ENCODE peak calls at places on chromosome 6, in nine cellular contexts. One of them, this sample, is unnamed.

GRCh38 chr6:139161169-139161568 is 26.3 kb downstream of the HECA start:
- DNase-seq in ovary: no peak
- DNase-seq in left ventricle myocardium superior: no peak
- DNase-seq in NCI-H1092 treated with DMSO at 0.1 percent for 48 hours: no peak
- DNase-seq in cardiac muscle cell: no peak
- DNase-seq in HTR-8/SVneo: no peak
- DNase-seq in body of pancreas: no peak
- DNase-seq in activated CD8-positive, alpha-beta memory T cell treated with anti-CD3 and anti-CD28 coated beads for 48 hours: no peak
- DNase-seq in GM19239: no peak
- DNase-seq in this sample: peak; percentile 56

GRCh38 chr6:121932071-121933009 is 467.1 kb upstream of the HSF2 start:
- DNase-seq in ovary: no peak
- DNase-seq in left ventricle myocardium superior: peak; percentile 35
- DNase-seq in NCI-H1092 treated with DMSO at 0.1 percent for 48 hours: no peak
- DNase-seq in cardiac muscle cell: peak; percentile 80
- DNase-seq in HTR-8/SVneo: peak; percentile 72
- DNase-seq in body of pancreas: peak; percentile 15
- DNase-seq in activated CD8-positive, alpha-beta memory T cell treated with anti-CD3 and anti-CD28 coated beads for 48 hours: no peak
- DNase-seq in GM19239: no peak
- DNase-seq in this sample: no peak

GRCh38 chr6:82246802-82247633 is 526 bp downstream of the IBTK start:
- DNase-seq in ovary: peak; percentile 46
- DNase-seq in left ventricle myocardium superior: peak; percentile 70
- DNase-seq in NCI-H1092 treated with DMSO at 0.1 percent for 48 hours: peak; percentile 41
- DNase-seq in cardiac muscle cell: peak; percentile 47
- DNase-seq in HTR-8/SVneo: peak; percentile 54
- DNase-seq in body of pancreas: peak; percentile 59
- DNase-seq in activated CD8-positive, alpha-beta memory T cell treated with anti-CD3 and anti-CD28 coated beads for 48 hours: peak; percentile 13
- DNase-seq in GM19239: peak; percentile 17
- DNase-seq in this sample: no peak

GRCh38 chr6:115759051-115759450 is 301.6 kb downstream of the FRK start:
- DNase-seq in ovary: no peak
- DNase-seq in left ventricle myocardium superior: no peak
- DNase-seq in NCI-H1092 treated with DMSO at 0.1 percent for 48 hours: no peak
- DNase-seq in cardiac muscle cell: no peak
- DNase-seq in HTR-8/SVneo: no peak
- DNase-seq in body of pancreas: no peak
- DNase-seq in activated CD8-positive, alpha-beta memory T cell treated with anti-CD3 and anti-CD28 coated beads for 48 hours: no peak
- DNase-seq in GM19239: no peak
- DNase-seq in this sample: no peak

GRCh38 chr6:15254074-15254975 is 8.5 kb downstream of the JARID2 start:
- DNase-seq in ovary: no peak
- DNase-seq in left ventricle myocardium superior: no peak
- DNase-seq in NCI-H1092 treated with DMSO at 0.1 percent for 48 hours: no peak
- DNase-seq in cardiac muscle cell: peak; percentile 48
- DNase-seq in HTR-8/SVneo: peak; percentile 41
- DNase-seq in body of pancreas: no peak
- DNase-seq in activated CD8-positive, alpha-beta memory T cell treated with anti-CD3 and anti-CD28 coated beads for 48 hours: no peak
- DNase-seq in GM19239: no peak
- DNase-seq in this sample: no peak

GRCh38 chr6:16440656-16441212 is 202.3 kb downstream of the GMPR start:
- DNase-seq in ovary: no peak
- DNase-seq in left ventricle myocardium superior: no peak
- DNase-seq in NCI-H1092 treated with DMSO at 0.1 percent for 48 hours: no peak
- DNase-seq in cardiac muscle cell: no peak
- DNase-seq in HTR-8/SVneo: no peak
- DNase-seq in body of pancreas: no peak
- DNase-seq in activated CD8-positive, alpha-beta memory T cell treated with anti-CD3 and anti-CD28 coated beads for 48 hours: no peak
- DNase-seq in GM19239: no peak
- DNase-seq in this sample: no peak

GRCh38 chr6:121055572-121056163 is 278.6 kb downstream of the TBC1D32 start:
- DNase-seq in ovary: no peak
- DNase-seq in left ventricle myocardium superior: no peak
- DNase-seq in NCI-H1092 treated with DMSO at 0.1 percent for 48 hours: peak; percentile 22
- DNase-seq in cardiac muscle cell: peak; percentile 67
- DNase-seq in HTR-8/SVneo: peak; percentile 35
- DNase-seq in body of pancreas: no peak
- DNase-seq in activated CD8-positive, alpha-beta memory T cell treated with anti-CD3 and anti-CD28 coated beads for 48 hours: no peak
- DNase-seq in GM19239: no peak
- DNase-seq in this sample: no peak

GRCh38 chr6:10485406-10485805 is 35.7 kb upstream of the GCNT2 start:
- DNase-seq in ovary: no peak
- DNase-seq in left ventricle myocardium superior: no peak
- DNase-seq in NCI-H1092 treated with DMSO at 0.1 percent for 48 hours: no peak
- DNase-seq in cardiac muscle cell: no peak
- DNase-seq in HTR-8/SVneo: no peak
- DNase-seq in body of pancreas: no peak
- DNase-seq in activated CD8-positive, alpha-beta memory T cell treated with anti-CD3 and anti-CD28 coated beads for 48 hours: no peak
- DNase-seq in GM19239: no peak
- DNase-seq in this sample: no peak

GRCh38 chr6:168791916-168792315 is 350.9 kb downstream of the SMOC2 start:
- DNase-seq in ovary: no peak
- DNase-seq in left ventricle myocardium superior: no peak
- DNase-seq in NCI-H1092 treated with DMSO at 0.1 percent for 48 hours: no peak
- DNase-seq in cardiac muscle cell: no peak
- DNase-seq in HTR-8/SVneo: no peak
- DNase-seq in body of pancreas: no peak
- DNase-seq in activated CD8-positive, alpha-beta memory T cell treated with anti-CD3 and anti-CD28 coated beads for 48 hours: no peak
- DNase-seq in GM19239: no peak
- DNase-seq in this sample: no peak

GRCh38 chr6:64683682-64684081 is 1023.3 kb downstream of the EYS start:
- DNase-seq in ovary: no peak
- DNase-seq in left ventricle myocardium superior: no peak
- DNase-seq in NCI-H1092 treated with DMSO at 0.1 percent for 48 hours: no peak
- DNase-seq in cardiac muscle cell: peak; percentile 97
- DNase-seq in HTR-8/SVneo: peak; percentile 23
- DNase-seq in body of pancreas: no peak
- DNase-seq in activated CD8-positive, alpha-beta memory T cell treated with anti-CD3 and anti-CD28 coated beads for 48 hours: no peak
- DNase-seq in GM19239: no peak
- DNase-seq in this sample: no peak

GRCh38 chr6:96939019-96939805 is 14.7 kb downstream of the KLHL32 start:
- DNase-seq in ovary: no peak
- DNase-seq in left ventricle myocardium superior: no peak
- DNase-seq in NCI-H1092 treated with DMSO at 0.1 percent for 48 hours: no peak
- DNase-seq in cardiac muscle cell: peak; percentile 54
- DNase-seq in HTR-8/SVneo: peak; percentile 45
- DNase-seq in body of pancreas: no peak
- DNase-seq in activated CD8-positive, alpha-beta memory T cell treated with anti-CD3 and anti-CD28 coated beads for 48 hours: no peak
- DNase-seq in GM19239: no peak
- DNase-seq in this sample: no peak

GRCh38 chr6:5981274-5982026 is 25.3 kb downstream of the NRN1 start:
- DNase-seq in ovary: no peak
- DNase-seq in left ventricle myocardium superior: no peak
- DNase-seq in NCI-H1092 treated with DMSO at 0.1 percent for 48 hours: no peak
- DNase-seq in cardiac muscle cell: peak; percentile 38
- DNase-seq in HTR-8/SVneo: no peak
- DNase-seq in body of pancreas: no peak
- DNase-seq in activated CD8-positive, alpha-beta memory T cell treated with anti-CD3 and anti-CD28 coated beads for 48 hours: no peak
- DNase-seq in GM19239: no peak
- DNase-seq in this sample: no peak

GRCh38 chr6:110342759-110343158 is 15.4 kb downstream of the METTL24 start:
- DNase-seq in ovary: no peak
- DNase-seq in left ventricle myocardium superior: no peak
- DNase-seq in NCI-H1092 treated with DMSO at 0.1 percent for 48 hours: no peak
- DNase-seq in cardiac muscle cell: no peak
- DNase-seq in HTR-8/SVneo: no peak
- DNase-seq in body of pancreas: no peak
- DNase-seq in activated CD8-positive, alpha-beta memory T cell treated with anti-CD3 and anti-CD28 coated beads for 48 hours: no peak
- DNase-seq in GM19239: no peak
- DNase-seq in this sample: no peak

GRCh38 chr6:26501482-26501986 is 1.4 kb downstream of the BTN1A1 start:
- DNase-seq in ovary: no peak
- DNase-seq in left ventricle myocardium superior: peak; percentile 52
- DNase-seq in NCI-H1092 treated with DMSO at 0.1 percent for 48 hours: no peak
- DNase-seq in cardiac muscle cell: peak; percentile 30
- DNase-seq in HTR-8/SVneo: no peak
- DNase-seq in body of pancreas: peak; percentile 33
- DNase-seq in activated CD8-positive, alpha-beta memory T cell treated with anti-CD3 and anti-CD28 coated beads for 48 hours: peak; percentile 8
- DNase-seq in GM19239: peak; percentile 13
- DNase-seq in this sample: peak; percentile 42

GRCh38 chr6:121837545-121838229 is 402.2 kb downstream of the GJA1 start:
- DNase-seq in ovary: no peak
- DNase-seq in left ventricle myocardium superior: no peak
- DNase-seq in NCI-H1092 treated with DMSO at 0.1 percent for 48 hours: no peak
- DNase-seq in cardiac muscle cell: no peak
- DNase-seq in HTR-8/SVneo: no peak
- DNase-seq in body of pancreas: no peak
- DNase-seq in activated CD8-positive, alpha-beta memory T cell treated with anti-CD3 and anti-CD28 coated beads for 48 hours: no peak
- DNase-seq in GM19239: no peak
- DNase-seq in this sample: no peak

GRCh38 chr6:165988757-165989456 is 178.7 kb downstream of the TBXT start:
- DNase-seq in ovary: peak; percentile 54
- DNase-seq in left ventricle myocardium superior: peak; percentile 57
- DNase-seq in NCI-H1092 treated with DMSO at 0.1 percent for 48 hours: no peak
- DNase-seq in cardiac muscle cell: peak; percentile 30
- DNase-seq in HTR-8/SVneo: no peak
- DNase-seq in body of pancreas: no peak
- DNase-seq in activated CD8-positive, alpha-beta memory T cell treated with anti-CD3 and anti-CD28 coated beads for 48 hours: no peak
- DNase-seq in GM19239: no peak
- DNase-seq in this sample: no peak

GRCh38 chr6:72260489-72260888 is 361.4 kb upstream of the KCNQ5 start:
- DNase-seq in ovary: no peak
- DNase-seq in left ventricle myocardium superior: no peak
- DNase-seq in NCI-H1092 treated with DMSO at 0.1 percent for 48 hours: no peak
- DNase-seq in cardiac muscle cell: no peak
- DNase-seq in HTR-8/SVneo: no peak
- DNase-seq in body of pancreas: no peak
- DNase-seq in activated CD8-positive, alpha-beta memory T cell treated with anti-CD3 and anti-CD28 coated beads for 48 hours: no peak
- DNase-seq in GM19239: no peak
- DNase-seq in this sample: no peak

GRCh38 chr6:133179483-133179882 is 61.7 kb upstream of the EYA4 start:
- DNase-seq in ovary: no peak
- DNase-seq in left ventricle myocardium superior: no peak
- DNase-seq in NCI-H1092 treated with DMSO at 0.1 percent for 48 hours: no peak
- DNase-seq in cardiac muscle cell: no peak
- DNase-seq in HTR-8/SVneo: no peak
- DNase-seq in body of pancreas: no peak
- DNase-seq in activated CD8-positive, alpha-beta memory T cell treated with anti-CD3 and anti-CD28 coated beads for 48 hours: no peak
- DNase-seq in GM19239: no peak
- DNase-seq in this sample: no peak

GRCh38 chr6:35140991-35141720 is at the start of gene TCP11:
- DNase-seq in ovary: peak; percentile 29
- DNase-seq in left ventricle myocardium superior: peak; percentile 56
- DNase-seq in NCI-H1092 treated with DMSO at 0.1 percent for 48 hours: no peak
- DNase-seq in cardiac muscle cell: peak; percentile 55
- DNase-seq in HTR-8/SVneo: no peak
- DNase-seq in body of pancreas: no peak
- DNase-seq in activated CD8-positive, alpha-beta memory T cell treated with anti-CD3 and anti-CD28 coated beads for 48 hours: no peak
- DNase-seq in GM19239: no peak
- DNase-seq in this sample: peak; percentile 41

GRCh38 chr6:126054258-126054702 is 67.9 kb downstream of the TRMT11 start:
- DNase-seq in ovary: no peak
- DNase-seq in left ventricle myocardium superior: no peak
- DNase-seq in NCI-H1092 treated with DMSO at 0.1 percent for 48 hours: no peak
- DNase-seq in cardiac muscle cell: peak; percentile 37
- DNase-seq in HTR-8/SVneo: no peak
- DNase-seq in body of pancreas: peak; percentile 19
- DNase-seq in activated CD8-positive, alpha-beta memory T cell treated with anti-CD3 and anti-CD28 coated beads for 48 hours: no peak
- DNase-seq in GM19239: no peak
- DNase-seq in this sample: no peak

GRCh38 chr6:132750455-132751248 is 7.1 kb downstream of the VNN2 start:
- DNase-seq in ovary: no peak
- DNase-seq in left ventricle myocardium superior: no peak
- DNase-seq in NCI-H1092 treated with DMSO at 0.1 percent for 48 hours: no peak
- DNase-seq in cardiac muscle cell: no peak
- DNase-seq in HTR-8/SVneo: no peak
- DNase-seq in body of pancreas: no peak
- DNase-seq in activated CD8-positive, alpha-beta memory T cell treated with anti-CD3 and anti-CD28 coated beads for 48 hours: no peak
- DNase-seq in GM19239: no peak
- DNase-seq in this sample: no peak

This sample was measured in immature natural killer cell.